ENCODE peak calls at places on chromosomes 7 and 10, in four cellular contexts. Y, Z, K and P are unnamed samples.

GRCh38 chr10:25130911-25131310 is 43.9 kb upstream of the GPR158 start:
- DNase-seq in Y (no peak), Z (no peak), K (no peak), P (no peak)

GRCh38 chr10:107692072-107692471 is 527.6 kb upstream of the SORCS1 start:
- DNase-seq in Y (no peak), Z (no peak), K (no peak), P (no peak)

GRCh38 chr10:34815174-34816066 is at the start of gene PARD3:
- DNase-seq in Y (no peak), Z (no peak), K (peak; percentile 15), P (peak; percentile 75)

GRCh38 chr7:51577390-51577789 is 260.8 kb upstream of the COBL start:
- DNase-seq in Y (no peak), Z (no peak), K (no peak), P (no peak)

GRCh38 chr10:90179696-90180407 is 478.5 kb downstream of the KIF20B start:
- DNase-seq in Y (peak; percentile 62), Z (peak; percentile 43), K (no peak), P (no peak)

GRCh38 chr10:132202070-132202970 is 15.6 kb downstream of the DPYSL4 start:
- DNase-seq in Y (no peak), Z (no peak), K (peak; percentile 0), P (no peak)

GRCh38 chr7:2030475-2031456 is 202.0 kb downstream of the MAD1L1 start:
- DNase-seq in Y (no peak), Z (no peak), K (no peak), P (no peak)

GRCh38 chr10:70592746-70593512 is 9.6 kb downstream of the PRF1 start:
- DNase-seq in Y (no peak), Z (no peak), K (no peak), P (no peak)

GRCh38 chr10:112706580-112706979 is 243.5 kb upstream of the TCF7L2 start:
- DNase-seq in Y (no peak), Z (no peak), K (no peak), P (no peak)

GRCh38 chr7:87375647-87376435 is 30.4 kb downstream of the CROT start:
- DNase-seq in Y (no peak), Z (no peak), K (no peak), P (no peak)

GRCh38 chr10:132392811-132393694 is 3.9 kb upstream of the PWWP2B start:
- DNase-seq in Y (no peak), Z (no peak), K (no peak), P (no peak)

GRCh38 chr7:158442260-158442659 is 145.4 kb downstream of the PTPRN2 start:
- DNase-seq in Y (no peak), Z (peak; percentile 22), K (no peak), P (no peak)

GRCh38 chr10:81127931-81128330 is 590.2 kb downstream of the SH2D4B start:
- DNase-seq in Y (no peak), Z (no peak), K (no peak), P (no peak)

GRCh38 chr10:121373411-121373810 is 224.8 kb downstream of the FGFR2 start:
- DNase-seq in Y (no peak), Z (no peak), K (no peak), P (no peak)

GRCh38 chr10:124323145-124323725 is 95.5 kb downstream of the OAT start:
- DNase-seq in Y (no peak), Z (no peak), K (no peak), P (no peak)

GRCh38 chr7:100629117-100629711 is 12.1 kb downstream of the TFR2 start:
- DNase-seq in Y (no peak), Z (peak; percentile 28), K (no peak), P (no peak)

GRCh38 chr10:60759181-60759580 is 19.1 kb upstream of the CDK1 start:
- DNase-seq in Y (no peak), Z (no peak), K (no peak), P (no peak)

GRCh38 chr10:97676770-97677581 is 10.1 kb downstream of the AVPI1 start:
- DNase-seq in Y (peak; percentile 38), Z (no peak), K (no peak), P (peak; percentile 28)

GRCh38 chr7:3039787-3040186 is 3.9 kb downstream of the CARD11 start:
- DNase-seq in Y (no peak), Z (no peak), K (no peak), P (no peak)

GRCh38 chr7:155896531-155897263 is 84.4 kb upstream of the SHH start:
- DNase-seq in Y (no peak), Z (no peak), K (no peak), P (no peak)

GRCh38 chr10:80161321-80162084 is 29.0 kb downstream of the PLAC9 start:
- DNase-seq in Y (no peak), Z (no peak), K (no peak), P (no peak)

GRCh38 chr7:41238851-41239331 is 464.0 kb downstream of the INHBA start:
- DNase-seq in Y (peak; percentile 69), Z (no peak), K (no peak), P (no peak)

GRCh38 chr7:92754756-92755581 is 81.4 kb downstream of the CDK6 start:
- DNase-seq in Y (no peak), Z (no peak), K (peak; percentile 67), P (no peak)

GRCh38 chr7:46214526-46214925 is 293.5 kb upstream of the IGFBP3 start:
- DNase-seq in Y (no peak), Z (no peak), K (no peak), P (no peak)
- TF ChIP-seq CTCF in Y (no peak), Z (no peak), K (no peak), P (no peak)

GRCh38 chr7:151017953-151018420 is 6.3 kb downstream of the ATG9B start:
- DNase-seq in Y (no peak), Z (no peak), K (peak; percentile 55), P (peak; percentile 71)
- H3K4me3 ChIP-seq in Y (no peak overlapping the region), Z (no peak overlapping the region), K (peak overlapping the region; percentile 57), P (no peak overlapping the region)

GRCh38 chr10:78000956-78001472 is 28.3 kb downstream of the POLR3A start:
- DNase-seq in Y (no peak), Z (no peak), K (no peak), P (no peak)

GRCh38 chr10:78002541-78003284 is 26.6 kb downstream of the POLR3A start:
- DNase-seq in Y (no peak), Z (no peak), K (no peak), P (no peak)

GRCh38 chr10:78004215-78005026 is 24.9 kb downstream of the POLR3A start:
- DNase-seq in Y (no peak), Z (no peak), K (no peak), P (no peak)

GRCh38 chr10:78000206-78000605 is 29.1 kb downstream of the POLR3A start:
- DNase-seq in Y (no peak), Z (no peak), K (no peak), P (no peak)
- TF ChIP-seq CTCF in Y (no peak), Z (no peak), K (no peak), P (no peak)

GRCh38 chr10:3093996-3094395 is 26.6 kb downstream of the PFKP start:
- DNase-seq in Y (no peak), Z (no peak), K (no peak), P (no peak)

GRCh38 chr10:3094565-3095168 is 27.3 kb downstream of the PFKP start:
- DNase-seq in Y (no peak), Z (no peak), K (no peak), P (no peak)

GRCh38 chr10:3096149-3096548 is 28.8 kb downstream of the PFKP start:
- DNase-seq in Y (no peak), Z (no peak), K (no peak), P (no peak)

GRCh38 chr10:3097160-3097559 is 29.8 kb downstream of the PFKP start:
- DNase-seq in Y (no peak), Z (no peak), K (no peak), P (no peak)

DNA sequence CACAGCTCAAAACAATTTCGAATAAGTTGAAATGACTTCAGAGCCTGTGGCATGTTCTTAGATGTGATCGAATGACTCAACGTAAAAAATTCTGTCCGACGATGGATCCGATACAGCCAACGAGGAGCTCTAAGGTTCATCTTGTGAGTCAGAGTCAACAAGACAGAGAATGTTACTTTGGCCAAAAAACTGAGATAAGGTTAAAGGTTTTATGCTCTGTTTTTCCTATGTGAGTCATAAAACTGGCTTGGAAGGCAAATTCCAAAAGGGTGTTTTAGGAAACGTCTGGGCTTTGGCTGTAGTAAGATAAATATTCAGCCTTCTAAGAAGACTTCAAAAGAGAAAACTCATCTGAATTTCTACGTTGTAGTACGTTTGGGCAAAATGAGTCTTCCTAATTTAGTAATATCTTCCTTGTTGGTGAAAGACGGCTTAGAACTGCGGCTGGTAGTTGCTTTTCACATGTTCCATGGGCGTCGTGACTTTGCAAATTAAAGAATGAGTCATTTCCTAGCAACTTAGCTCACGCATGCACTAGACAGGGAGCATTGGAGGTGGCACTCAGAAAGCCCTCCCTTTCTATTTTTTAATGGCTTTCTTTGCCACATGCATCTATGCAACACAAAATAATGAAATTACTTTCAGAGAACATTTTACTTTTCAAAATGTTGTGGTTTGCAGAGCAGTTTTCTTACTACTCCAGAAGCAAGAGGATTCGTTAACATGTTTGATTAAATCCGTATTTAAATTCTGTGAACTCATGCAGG is 28.2 kb downstream of the PFKP start:
- DNase-seq in Y (peak; percentile 94), Z (peak; percentile 97), K (no peak), P (no peak)
- H3K4me3 ChIP-seq in Y (peak overlapping the region; percentile 61), Z (no peak overlapping the region), K (no peak overlapping the region), P (no peak overlapping the region)

GRCh38 chr7:79740076-79740475 is 286.6 kb upstream of the MAGI2 start:
- DNase-seq in Y (no peak), Z (no peak), K (no peak), P (no peak)

GRCh38 chr7:79736418-79736817 is 283.0 kb upstream of the MAGI2 start:
- DNase-seq in Y (no peak), Z (no peak), K (no peak), P (no peak)

GRCh38 chr7:79741684-79742083 is 288.2 kb upstream of the MAGI2 start:
- DNase-seq in Y (no peak), Z (no peak), K (no peak), P (no peak)
- TF ChIP-seq CTCF in Y (peak; percentile 18), Z (peak; percentile 41), K (no peak), P (no peak)